ENCODE peak calls at places on chromosome 20, in four cellular contexts. One of them, this sample, is unnamed.

GRCh38 chr20:51542033-51542893 is at the start of gene NFATC2:
- DNase-seq in GM23338: peak
- DNase-seq in A549: no peak
- DNase-seq in sigmoid colon: no peak
- DNase-seq in this sample: peak

GRCh38 chr20:33561981-33562601 is 72.2 kb downstream of the CBFA2T2 start:
- DNase-seq in GM23338: peak
- DNase-seq in sigmoid colon: peak
- DNase-seq in A549: peak
- DNase-seq in this sample: peak

GRCh38 chr20:51122931-51123658 is 100.2 kb upstream of the KCNG1 start:
- DNase-seq in sigmoid colon: no peak
- DNase-seq in GM23338: no peak
- DNase-seq in A549: no peak
- DNase-seq in this sample: no peak

GRCh38 chr20:25199473-25200265 is 4.2 kb downstream of the ENTPD6 start:
- DNase-seq in A549: no peak
- DNase-seq in GM23338: no peak
- DNase-seq in sigmoid colon: no peak
- DNase-seq in this sample: no peak

GRCh38 chr20:16785221-16785620 is 37.1 kb downstream of the OTOR start:
- DNase-seq in GM23338: peak
- DNase-seq in sigmoid colon: no peak
- DNase-seq in A549: no peak
- DNase-seq in this sample: no peak

GRCh38 chr20:2914160-2914559 is 40.9 kb downstream of the PTPRA start:
- DNase-seq in sigmoid colon: no peak
- DNase-seq in GM23338: no peak
- DNase-seq in A549: no peak
- DNase-seq in this sample: no peak

GRCh38 chr20:61408951-61409740 is 157.1 kb downstream of the CDH4 start:
- DNase-seq in GM23338: no peak
- DNase-seq in A549: no peak
- DNase-seq in sigmoid colon: no peak
- DNase-seq in this sample: no peak

GRCh38 chr20:53070714-53071392 is 98.7 kb downstream of the TSHZ2 start:
- DNase-seq in sigmoid colon: no peak
- DNase-seq in A549: no peak
- DNase-seq in GM23338: no peak
- DNase-seq in this sample: no peak

DNA sequence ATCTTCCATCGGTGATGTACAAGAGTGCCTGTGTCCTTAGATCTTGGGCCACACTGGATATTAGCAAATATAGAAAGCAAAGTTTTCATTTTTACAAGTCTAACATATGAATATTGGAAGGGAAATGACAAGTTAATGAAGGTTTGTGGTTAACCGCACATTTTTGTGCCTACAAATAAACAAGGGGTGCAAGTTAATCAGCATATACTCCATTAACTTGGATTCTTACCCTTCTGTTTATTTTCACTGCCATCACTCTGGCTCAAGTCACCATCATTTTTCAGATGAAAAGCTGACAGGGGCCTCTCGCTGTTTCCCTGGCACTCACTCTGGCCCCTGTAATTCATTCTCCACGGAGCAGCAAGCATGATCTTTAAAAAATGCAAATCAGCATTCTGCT is 29.9 kb downstream of the APCDD1L start:
- DNase-seq in sigmoid colon: no peak
- DNase-seq in A549: no peak
- DNase-seq in GM23338: no peak
- DNase-seq in this sample: no peak
- H3K27ac ChIP-seq in sigmoid colon: no peak
- H3K27ac ChIP-seq in A549: no peak
- H3K27ac ChIP-seq in GM23338: no peak
- H3K27ac ChIP-seq in this sample: no peak

DNA sequence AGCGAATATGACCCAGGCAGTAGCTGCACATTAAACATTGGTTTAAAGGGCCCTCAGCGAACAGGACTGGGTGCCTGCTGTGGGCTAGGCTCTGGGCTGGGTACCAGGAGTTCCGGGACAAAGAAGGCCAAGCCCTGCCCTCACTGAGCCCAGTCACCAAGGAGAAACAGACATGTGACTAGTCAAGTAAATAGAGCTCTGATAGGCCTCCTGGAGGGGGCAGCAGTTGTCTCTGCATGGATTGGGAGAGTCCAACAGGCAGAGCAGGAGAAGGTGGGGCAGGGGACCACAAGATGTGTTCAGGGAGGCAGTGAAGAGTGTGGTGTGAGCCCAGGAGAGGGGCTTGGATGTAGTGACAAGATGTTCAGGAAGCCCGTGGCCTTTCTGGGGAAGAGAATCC is 3.1 kb downstream of the HM13 start:
- DNase-seq in A549: peak
- DNase-seq in GM23338: peak
- DNase-seq in sigmoid colon: no peak
- DNase-seq in this sample: peak
- TF ChIP-seq CTCF in A549: peak
- TF ChIP-seq CTCF in GM23338: peak
- TF ChIP-seq CTCF in sigmoid colon: no peak
- TF ChIP-seq CTCF in this sample: no peak

GRCh38 chr20:47263080-47263479 is 93.4 kb downstream of the ZMYND8 start:
- DNase-seq in GM23338: no peak
- DNase-seq in A549: no peak
- DNase-seq in sigmoid colon: no peak
- DNase-seq in this sample: no peak
- H3K27ac ChIP-seq in GM23338: peak
- H3K27ac ChIP-seq in A549: no peak
- H3K27ac ChIP-seq in sigmoid colon: peak
- H3K27ac ChIP-seq in this sample: peak

DNA sequence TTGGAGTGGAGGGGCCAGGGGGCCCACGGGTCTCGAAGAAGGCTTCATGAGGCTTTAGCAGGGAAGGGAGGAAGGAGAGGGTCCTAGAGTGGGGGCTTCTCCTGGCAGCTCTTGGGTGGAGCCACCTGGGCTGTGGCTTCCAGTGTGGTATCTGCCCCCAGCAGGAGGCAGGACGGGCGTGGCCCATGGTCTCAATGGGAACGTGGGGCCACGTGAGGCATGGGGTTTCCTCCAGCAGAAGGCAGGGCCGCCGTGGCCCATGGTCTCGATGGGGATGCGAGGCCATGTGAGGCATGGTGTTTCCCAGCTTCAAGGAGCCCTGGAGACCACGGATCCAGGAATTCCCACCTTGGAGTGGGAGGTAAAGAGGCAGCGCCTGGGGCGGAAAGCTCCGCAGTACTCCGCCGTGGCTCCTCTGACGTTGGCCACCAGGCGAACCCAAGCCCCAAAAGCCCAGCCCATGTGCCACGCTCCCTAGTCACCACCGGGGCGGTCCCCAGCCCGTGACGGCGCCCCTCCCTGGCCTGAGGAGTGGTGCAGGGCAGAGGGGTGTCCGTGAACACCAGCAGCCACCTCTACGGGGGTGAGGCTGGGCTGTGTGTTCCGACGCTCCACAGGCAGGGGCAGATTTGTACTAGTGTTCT is 62.0 kb upstream of the GATA5 start:
- DNase-seq in sigmoid colon: no peak
- DNase-seq in GM23338: peak
- DNase-seq in A549: no peak
- DNase-seq in this sample: no peak
- TF ChIP-seq CTCF in sigmoid colon: no peak
- TF ChIP-seq CTCF in GM23338: peak
- TF ChIP-seq CTCF in A549: no peak
- TF ChIP-seq CTCF in this sample: no peak

GRCh38 chr20:35648836-35649235 is 15.9 kb downstream of the CPNE1 start:
- DNase-seq in GM23338: no peak
- DNase-seq in sigmoid colon: no peak
- DNase-seq in A549: no peak
- DNase-seq in this sample: no peak
- H3K27ac ChIP-seq in GM23338: no peak
- H3K27ac ChIP-seq in sigmoid colon: peak
- H3K27ac ChIP-seq in A549: no peak
- H3K27ac ChIP-seq in this sample: no peak

GRCh38 chr20:46012926-46013825 is 4.5 kb downstream of the MMP9 start:
- DNase-seq in A549: no peak
- DNase-seq in GM23338: no peak
- DNase-seq in sigmoid colon: no peak
- DNase-seq in this sample: no peak

GRCh38 chr20:46013826-46014516 is 5.3 kb downstream of the MMP9 start:
- DNase-seq in A549: peak
- DNase-seq in GM23338: peak
- DNase-seq in sigmoid colon: no peak
- DNase-seq in this sample: peak

GRCh38 chr20:46010491-46011405 is 2.0 kb downstream of the MMP9 start:
- DNase-seq in A549: no peak
- DNase-seq in sigmoid colon: no peak
- DNase-seq in GM23338: no peak
- DNase-seq in this sample: no peak

GRCh38 chr20:46009847-46010246 is 1.1 kb downstream of the MMP9 start:
- DNase-seq in A549: no peak
- DNase-seq in GM23338: no peak
- DNase-seq in sigmoid colon: no peak
- DNase-seq in this sample: no peak

GRCh38 chr20:46011631-46012482 is 3.1 kb downstream of the MMP9 start:
- DNase-seq in sigmoid colon: peak
- DNase-seq in A549: peak
- DNase-seq in GM23338: peak
- DNase-seq in this sample: peak
- TF ChIP-seq CTCF in sigmoid colon: no peak
- TF ChIP-seq CTCF in A549: peak
- TF ChIP-seq CTCF in GM23338: peak
- TF ChIP-seq CTCF in this sample: no peak

GRCh38 chr20:43942213-43942590 is 27.6 kb downstream of the TOX2 start:
- DNase-seq in GM23338: no peak
- DNase-seq in A549: no peak
- DNase-seq in sigmoid colon: no peak
- DNase-seq in this sample: no peak

GRCh38 chr20:43938932-43939761 is 24.5 kb downstream of the TOX2 start:
- DNase-seq in A549: peak
- DNase-seq in GM23338: no peak
- DNase-seq in sigmoid colon: peak
- DNase-seq in this sample: peak

GRCh38 chr20:43941476-43942212 is 27.0 kb downstream of the TOX2 start:
- DNase-seq in sigmoid colon: no peak
- DNase-seq in GM23338: no peak
- DNase-seq in A549: peak
- DNase-seq in this sample: no peak

GRCh38 chr20:43939762-43940121 is 25.1 kb downstream of the TOX2 start:
- DNase-seq in A549: no peak
- DNase-seq in GM23338: no peak
- DNase-seq in sigmoid colon: no peak
- DNase-seq in this sample: no peak

GRCh38 chr20:43940518-43941225 is 26.0 kb downstream of the TOX2 start:
- DNase-seq in A549: no peak
- DNase-seq in sigmoid colon: no peak
- DNase-seq in GM23338: no peak
- DNase-seq in this sample: no peak
- H3K27ac ChIP-seq in A549: peak
- H3K27ac ChIP-seq in sigmoid colon: no peak
- H3K27ac ChIP-seq in GM23338: no peak
- H3K27ac ChIP-seq in this sample: no peak

GRCh38 chr20:9617940-9618339 is 103.5 kb downstream of the LAMP5 start:
- DNase-seq in GM23338: peak
- DNase-seq in A549: peak
- DNase-seq in sigmoid colon: no peak
- DNase-seq in this sample: no peak
- TF ChIP-seq CTCF in GM23338: peak
- TF ChIP-seq CTCF in A549: peak
- TF ChIP-seq CTCF in sigmoid colon: no peak
- TF ChIP-seq CTCF in this sample: no peak

DNA sequence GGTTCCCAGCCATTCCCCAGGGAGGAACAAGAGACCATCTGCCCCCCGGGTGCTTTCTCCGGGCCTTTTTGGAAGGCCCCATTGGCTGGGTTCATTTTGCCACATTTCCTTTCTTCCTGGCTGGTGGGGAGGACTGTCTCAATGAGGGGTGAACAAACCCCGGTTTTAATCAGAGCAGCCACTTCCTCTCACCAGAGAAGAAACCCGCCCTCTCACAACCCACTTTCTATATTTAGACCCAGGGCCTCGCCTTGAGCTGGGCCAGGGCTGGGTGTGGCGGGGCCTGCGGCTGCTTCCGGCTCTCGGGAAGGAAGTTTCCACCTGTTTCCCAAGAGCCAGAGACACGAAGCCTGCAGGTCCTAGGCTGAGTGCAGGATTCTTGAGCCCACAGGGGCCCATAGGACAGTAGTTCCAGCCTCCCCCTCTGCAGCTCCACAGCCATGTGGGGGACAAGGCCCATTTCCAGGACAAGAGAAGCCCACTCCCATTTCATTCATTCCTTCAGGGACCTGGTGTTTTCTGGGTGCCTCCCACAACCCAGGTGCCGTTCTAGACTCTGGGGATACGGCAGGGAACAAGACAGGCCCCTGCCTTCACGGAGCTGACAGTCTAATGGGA is 41.8 kb downstream of the RBM38 start:
- DNase-seq in A549: no peak
- DNase-seq in sigmoid colon: peak
- DNase-seq in GM23338: no peak
- DNase-seq in this sample: peak
- H3K27ac ChIP-seq in A549: no peak
- H3K27ac ChIP-seq in sigmoid colon: peak
- H3K27ac ChIP-seq in GM23338: no peak
- H3K27ac ChIP-seq in this sample: peak